ENCODE peak calls at places on chromosomes 12 and 14, in five cellular contexts. Z is iris pigment epithelial cell, I is fibroblast of mammary gland, D is H7, K is osteocyte. O is an unnamed sample.

GRCh38 chr14:39140170-39140569 is 26.0 kb downstream of the GEMIN2 start:
- DNase-seq in Z (no peak), I (no peak), D (peak; percentile 30), K (no peak), O (no peak)

GRCh38 chr14:74611672-74612345 is at the start of gene LTBP2:
- DNase-seq in Z (peak; percentile 60), I (peak; percentile 51), D (peak; percentile 77), K (no peak), O (peak; percentile 69)

GRCh38 chr12:124992874-124993567 is 424 bp upstream of the BRI3BP start:
- DNase-seq in Z (peak; percentile 22), I (peak; percentile 36), D (peak; percentile 92), K (no peak), O (peak; percentile 85)

GRCh38 chr12:114779203-114779602 is 95.2 kb upstream of the TBX3 start:
- DNase-seq in Z (no peak), I (no peak), D (no peak), K (no peak), O (no peak)

GRCh38 chr12:122227341-122227740 is 1.5 kb upstream of the DIABLO start:
- DNase-seq in Z (no peak), I (no peak), D (no peak), K (no peak), O (no peak)

GRCh38 chr14:79513446-79513845 is 697.9 kb downstream of the DIO2 start:
- DNase-seq in Z (no peak), I (no peak), D (no peak), K (no peak), O (no peak)

GRCh38 chr12:44078273-44078672 is 242.4 kb downstream of the TMEM117 start:
- DNase-seq in Z (no peak), I (peak; percentile 21), D (no peak), K (no peak), O (no peak)

GRCh38 chr14:52790756-52791203 is 627 bp downstream of the GNPNAT1 start:
- DNase-seq in Z (no peak), I (no peak), D (no peak), K (no peak), O (no peak)